ENCODE peak calls at places on chromosomes 2 and 18, in six cellular contexts. One of them, this sample, is unnamed.

GRCh38 chr2:137964859-137965459 is 686 bp downstream of the HNMT start:
- DNase-seq in CD8-positive, alpha-beta T cell: no peak
- DNase-seq in dorsolateral prefrontal cortex: no peak
- DNase-seq in transverse colon: no peak
- DNase-seq in CD8-positive, alpha-beta memory T cell: no peak
- DNase-seq in prostate gland: no peak
- DNase-seq in this sample: no peak

GRCh38 chr2:60808330-60808801 is 52.3 kb downstream of the PAPOLG start:
- DNase-seq in prostate gland: no peak
- DNase-seq in dorsolateral prefrontal cortex: no peak
- DNase-seq in transverse colon: no peak
- DNase-seq in CD8-positive, alpha-beta memory T cell: no peak
- DNase-seq in CD8-positive, alpha-beta T cell: no peak
- DNase-seq in this sample: peak

GRCh38 chr2:197700960-197701359 is 4.2 kb upstream of the MARS2 start:
- DNase-seq in CD8-positive, alpha-beta memory T cell: no peak
- DNase-seq in dorsolateral prefrontal cortex: no peak
- DNase-seq in transverse colon: no peak
- DNase-seq in CD8-positive, alpha-beta T cell: no peak
- DNase-seq in prostate gland: no peak
- DNase-seq in this sample: no peak

GRCh38 chr2:158473719-158474392 is 17.1 kb downstream of the PKP4 start:
- DNase-seq in dorsolateral prefrontal cortex: no peak
- DNase-seq in prostate gland: no peak
- DNase-seq in CD8-positive, alpha-beta T cell: no peak
- DNase-seq in transverse colon: no peak
- DNase-seq in CD8-positive, alpha-beta memory T cell: no peak
- DNase-seq in this sample: no peak

GRCh38 chr2:106174056-106174455 is 20.0 kb downstream of the UXS1 start:
- DNase-seq in CD8-positive, alpha-beta memory T cell: no peak
- DNase-seq in prostate gland: no peak
- DNase-seq in dorsolateral prefrontal cortex: no peak
- DNase-seq in CD8-positive, alpha-beta T cell: no peak
- DNase-seq in transverse colon: no peak
- DNase-seq in this sample: no peak

GRCh38 chr2:113073325-113073834 is 5.6 kb downstream of the IL1F10 start:
- DNase-seq in dorsolateral prefrontal cortex: no peak
- DNase-seq in prostate gland: no peak
- DNase-seq in CD8-positive, alpha-beta T cell: no peak
- DNase-seq in transverse colon: no peak
- DNase-seq in CD8-positive, alpha-beta memory T cell: no peak
- DNase-seq in this sample: no peak

GRCh38 chr2:152028182-152028862 is 70.5 kb downstream of the CACNB4 start:
- DNase-seq in transverse colon: no peak
- DNase-seq in CD8-positive, alpha-beta memory T cell: no peak
- DNase-seq in CD8-positive, alpha-beta T cell: no peak
- DNase-seq in prostate gland: no peak
- DNase-seq in dorsolateral prefrontal cortex: no peak
- DNase-seq in this sample: no peak

GRCh38 chr2:161237397-161238263 is 70.6 kb upstream of the PSMD14 start:
- DNase-seq in CD8-positive, alpha-beta T cell: peak
- DNase-seq in CD8-positive, alpha-beta memory T cell: peak
- DNase-seq in dorsolateral prefrontal cortex: peak
- DNase-seq in transverse colon: peak
- DNase-seq in prostate gland: no peak
- DNase-seq in this sample: no peak

GRCh38 chr18:13513015-13513414 is 213.3 kb downstream of the FAM210A start:
- DNase-seq in transverse colon: no peak
- DNase-seq in prostate gland: no peak
- DNase-seq in CD8-positive, alpha-beta memory T cell: no peak
- DNase-seq in CD8-positive, alpha-beta T cell: no peak
- DNase-seq in dorsolateral prefrontal cortex: no peak
- DNase-seq in this sample: no peak

GRCh38 chr2:132438650-132439030 is 22.0 kb downstream of the GPR39 start:
- DNase-seq in CD8-positive, alpha-beta memory T cell: no peak
- DNase-seq in dorsolateral prefrontal cortex: no peak
- DNase-seq in CD8-positive, alpha-beta T cell: no peak
- DNase-seq in prostate gland: no peak
- DNase-seq in transverse colon: no peak
- DNase-seq in this sample: no peak

GRCh38 chr2:219294356-219295351 is 14.5 kb downstream of the PTPRN start:
- DNase-seq in CD8-positive, alpha-beta T cell: peak
- DNase-seq in CD8-positive, alpha-beta memory T cell: peak
- DNase-seq in prostate gland: peak
- DNase-seq in transverse colon: peak
- DNase-seq in dorsolateral prefrontal cortex: peak
- DNase-seq in this sample: peak

GRCh38 chr2:5720426-5720825 is 28.2 kb downstream of the SOX11 start:
- DNase-seq in CD8-positive, alpha-beta T cell: no peak
- DNase-seq in CD8-positive, alpha-beta memory T cell: no peak
- DNase-seq in prostate gland: no peak
- DNase-seq in dorsolateral prefrontal cortex: no peak
- DNase-seq in transverse colon: no peak
- DNase-seq in this sample: no peak

GRCh38 chr2:196792865-196793264 is 6.6 kb downstream of the GTF3C3 start:
- DNase-seq in prostate gland: no peak
- DNase-seq in CD8-positive, alpha-beta T cell: no peak
- DNase-seq in transverse colon: no peak
- DNase-seq in dorsolateral prefrontal cortex: no peak
- DNase-seq in CD8-positive, alpha-beta memory T cell: no peak
- DNase-seq in this sample: no peak

GRCh38 chr2:30266051-30266621 is 34.8 kb downstream of the LBH start:
- DNase-seq in transverse colon: peak
- DNase-seq in prostate gland: no peak
- DNase-seq in CD8-positive, alpha-beta memory T cell: peak
- DNase-seq in dorsolateral prefrontal cortex: no peak
- DNase-seq in CD8-positive, alpha-beta T cell: peak
- DNase-seq in this sample: no peak

GRCh38 chr2:122074201-122074600 is 318.8 kb downstream of the TSN start:
- DNase-seq in prostate gland: no peak
- DNase-seq in transverse colon: no peak
- DNase-seq in CD8-positive, alpha-beta T cell: no peak
- DNase-seq in CD8-positive, alpha-beta memory T cell: no peak
- DNase-seq in dorsolateral prefrontal cortex: no peak
- DNase-seq in this sample: no peak

GRCh38 chr18:27823053-27823452 is 353.9 kb downstream of the CDH2 start:
- DNase-seq in prostate gland: no peak
- DNase-seq in transverse colon: no peak
- DNase-seq in CD8-positive, alpha-beta memory T cell: no peak
- DNase-seq in CD8-positive, alpha-beta T cell: no peak
- DNase-seq in dorsolateral prefrontal cortex: no peak
- DNase-seq in this sample: no peak

GRCh38 chr2:8424997-8425900 is 256.6 kb upstream of the ID2 start:
- DNase-seq in dorsolateral prefrontal cortex: no peak
- DNase-seq in CD8-positive, alpha-beta T cell: no peak
- DNase-seq in CD8-positive, alpha-beta memory T cell: no peak
- DNase-seq in transverse colon: no peak
- DNase-seq in prostate gland: no peak
- DNase-seq in this sample: no peak

GRCh38 chr2:174593574-174594203 is 3.9 kb downstream of the WIPF1 start:
- DNase-seq in CD8-positive, alpha-beta T cell: peak
- DNase-seq in prostate gland: no peak
- DNase-seq in dorsolateral prefrontal cortex: no peak
- DNase-seq in transverse colon: peak
- DNase-seq in CD8-positive, alpha-beta memory T cell: peak
- DNase-seq in this sample: no peak

GRCh38 chr2:217101972-217102371 is 242.1 kb upstream of the TNP1 start:
- DNase-seq in CD8-positive, alpha-beta T cell: no peak
- DNase-seq in CD8-positive, alpha-beta memory T cell: no peak
- DNase-seq in dorsolateral prefrontal cortex: no peak
- DNase-seq in transverse colon: no peak
- DNase-seq in prostate gland: no peak
- DNase-seq in this sample: no peak

GRCh38 chr2:234754126-234754525 is 197.7 kb upstream of the SH3BP4 start:
- DNase-seq in transverse colon: no peak
- DNase-seq in CD8-positive, alpha-beta memory T cell: no peak
- DNase-seq in CD8-positive, alpha-beta T cell: no peak
- DNase-seq in dorsolateral prefrontal cortex: no peak
- DNase-seq in prostate gland: no peak
- DNase-seq in this sample: no peak

GRCh38 chr2:187956906-187957534 is 334.7 kb upstream of the GULP1 start:
- DNase-seq in dorsolateral prefrontal cortex: no peak
- DNase-seq in prostate gland: no peak
- DNase-seq in CD8-positive, alpha-beta memory T cell: no peak
- DNase-seq in transverse colon: no peak
- DNase-seq in CD8-positive, alpha-beta T cell: no peak
- DNase-seq in this sample: no peak

GRCh38 chr2:190507135-190507534 is 27.4 kb downstream of the NEMP2 start:
- DNase-seq in CD8-positive, alpha-beta memory T cell: no peak
- DNase-seq in CD8-positive, alpha-beta T cell: no peak
- DNase-seq in transverse colon: peak
- DNase-seq in prostate gland: peak
- DNase-seq in dorsolateral prefrontal cortex: no peak
- DNase-seq in this sample: no peak

GRCh38 chr2:69026026-69026425 is 13.0 kb downstream of the ANTXR1 start:
- DNase-seq in CD8-positive, alpha-beta memory T cell: no peak
- DNase-seq in prostate gland: peak
- DNase-seq in transverse colon: peak
- DNase-seq in dorsolateral prefrontal cortex: no peak
- DNase-seq in CD8-positive, alpha-beta T cell: no peak
- DNase-seq in this sample: no peak

GRCh38 chr2:95062716-95063400 is 37.4 kb downstream of the MAL start:
- DNase-seq in transverse colon: no peak
- DNase-seq in CD8-positive, alpha-beta memory T cell: no peak
- DNase-seq in prostate gland: no peak
- DNase-seq in CD8-positive, alpha-beta T cell: no peak
- DNase-seq in dorsolateral prefrontal cortex: no peak
- DNase-seq in this sample: no peak

GRCh38 chr2:121519153-121519552 is 11.5 kb upstream of the RNU4ATAC start:
- DNase-seq in transverse colon: no peak
- DNase-seq in dorsolateral prefrontal cortex: no peak
- DNase-seq in CD8-positive, alpha-beta memory T cell: no peak
- DNase-seq in CD8-positive, alpha-beta T cell: no peak
- DNase-seq in prostate gland: no peak
- DNase-seq in this sample: no peak

GRCh38 chr18:12857215-12857924 is 26.7 kb downstream of the PTPN2 start:
- DNase-seq in transverse colon: no peak
- DNase-seq in prostate gland: no peak
- DNase-seq in CD8-positive, alpha-beta T cell: no peak
- DNase-seq in CD8-positive, alpha-beta memory T cell: no peak
- DNase-seq in dorsolateral prefrontal cortex: no peak
- DNase-seq in this sample: no peak

GRCh38 chr2:43083710-43084698 is 142.4 kb downstream of the ZFP36L2 start:
- DNase-seq in CD8-positive, alpha-beta T cell: no peak
- DNase-seq in prostate gland: peak
- DNase-seq in transverse colon: no peak
- DNase-seq in CD8-positive, alpha-beta memory T cell: no peak
- DNase-seq in dorsolateral prefrontal cortex: peak
- DNase-seq in this sample: no peak

GRCh38 chr2:23160006-23160405 is 225.0 kb upstream of the KLHL29 start:
- DNase-seq in dorsolateral prefrontal cortex: no peak
- DNase-seq in CD8-positive, alpha-beta memory T cell: no peak
- DNase-seq in CD8-positive, alpha-beta T cell: no peak
- DNase-seq in prostate gland: no peak
- DNase-seq in transverse colon: no peak
- DNase-seq in this sample: no peak

GRCh38 chr2:177391822-177392372 is 676 bp upstream of the AGPS start:
- DNase-seq in prostate gland: no peak
- DNase-seq in transverse colon: no peak
- DNase-seq in dorsolateral prefrontal cortex: no peak
- DNase-seq in CD8-positive, alpha-beta T cell: no peak
- DNase-seq in CD8-positive, alpha-beta memory T cell: no peak
- DNase-seq in this sample: no peak
- H3K27ac ChIP-seq in prostate gland: no peak
- H3K27ac ChIP-seq in transverse colon: peak
- H3K27ac ChIP-seq in dorsolateral prefrontal cortex: peak
- H3K27ac ChIP-seq in CD8-positive, alpha-beta T cell: peak
- H3K27ac ChIP-seq in CD8-positive, alpha-beta memory T cell: peak
- H3K27ac ChIP-seq in this sample: no peak

DNA sequence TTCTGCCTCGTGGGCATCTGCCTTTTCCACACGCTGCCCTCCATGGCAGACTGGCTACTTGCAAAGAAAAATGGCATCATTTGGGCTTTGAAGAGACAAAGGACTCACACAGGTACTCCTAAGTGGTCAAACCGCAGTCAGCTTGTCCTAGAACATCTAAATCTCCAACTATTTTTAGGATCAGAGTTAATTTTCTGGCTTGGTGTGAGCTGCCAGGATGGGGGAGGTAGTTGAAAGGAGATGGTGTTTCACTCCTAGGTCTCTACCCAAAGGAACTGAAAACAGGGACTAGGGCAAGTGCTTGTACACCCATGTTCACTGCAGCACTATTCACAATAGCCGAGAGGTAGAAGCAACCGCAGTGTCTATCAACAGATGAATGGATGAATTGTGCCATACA is 107.9 kb upstream of the ATL2 start:
- DNase-seq in CD8-positive, alpha-beta memory T cell: no peak
- DNase-seq in CD8-positive, alpha-beta T cell: no peak
- DNase-seq in transverse colon: no peak
- DNase-seq in dorsolateral prefrontal cortex: no peak
- DNase-seq in prostate gland: no peak
- DNase-seq in this sample: no peak
- H3K4me3 ChIP-seq in CD8-positive, alpha-beta memory T cell: no peak
- H3K4me3 ChIP-seq in CD8-positive, alpha-beta T cell: no peak
- H3K4me3 ChIP-seq in transverse colon: no peak
- H3K4me3 ChIP-seq in dorsolateral prefrontal cortex: no peak
- H3K4me3 ChIP-seq in prostate gland: no peak
- H3K4me3 ChIP-seq in this sample: no peak

DNA sequence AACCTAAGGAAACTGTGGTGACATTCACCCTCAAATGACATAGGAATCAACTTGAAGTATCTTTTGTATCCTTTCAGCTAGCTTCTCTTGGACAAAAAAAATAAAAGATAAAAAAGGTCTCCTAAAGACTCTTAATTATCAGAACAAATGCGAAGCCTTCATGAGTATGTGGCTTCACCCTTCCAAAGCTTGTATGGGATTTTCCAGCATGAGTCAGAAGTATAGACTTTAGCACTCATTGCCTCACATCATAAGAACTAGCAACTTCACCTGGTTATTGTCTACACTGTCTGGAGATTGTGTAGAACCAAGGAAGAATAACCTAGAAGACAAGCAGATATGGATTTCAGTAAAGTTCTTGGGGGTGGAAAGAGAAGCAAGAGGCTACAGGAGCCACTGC is 135.5 kb downstream of the LAMA3 start:
- DNase-seq in prostate gland: no peak
- DNase-seq in CD8-positive, alpha-beta T cell: no peak
- DNase-seq in CD8-positive, alpha-beta memory T cell: no peak
- DNase-seq in dorsolateral prefrontal cortex: no peak
- DNase-seq in transverse colon: no peak
- DNase-seq in this sample: no peak
- H3K27ac ChIP-seq in prostate gland: no peak
- H3K27ac ChIP-seq in CD8-positive, alpha-beta T cell: no peak
- H3K27ac ChIP-seq in CD8-positive, alpha-beta memory T cell: no peak
- H3K27ac ChIP-seq in dorsolateral prefrontal cortex: peak
- H3K27ac ChIP-seq in transverse colon: no peak
- H3K27ac ChIP-seq in this sample: no peak

GRCh38 chr2:127826047-127826446 is 15.1 kb upstream of the WDR33 start:
- DNase-seq in transverse colon: no peak
- DNase-seq in dorsolateral prefrontal cortex: no peak
- DNase-seq in CD8-positive, alpha-beta memory T cell: no peak
- DNase-seq in prostate gland: no peak
- DNase-seq in CD8-positive, alpha-beta T cell: no peak
- DNase-seq in this sample: no peak

DNA sequence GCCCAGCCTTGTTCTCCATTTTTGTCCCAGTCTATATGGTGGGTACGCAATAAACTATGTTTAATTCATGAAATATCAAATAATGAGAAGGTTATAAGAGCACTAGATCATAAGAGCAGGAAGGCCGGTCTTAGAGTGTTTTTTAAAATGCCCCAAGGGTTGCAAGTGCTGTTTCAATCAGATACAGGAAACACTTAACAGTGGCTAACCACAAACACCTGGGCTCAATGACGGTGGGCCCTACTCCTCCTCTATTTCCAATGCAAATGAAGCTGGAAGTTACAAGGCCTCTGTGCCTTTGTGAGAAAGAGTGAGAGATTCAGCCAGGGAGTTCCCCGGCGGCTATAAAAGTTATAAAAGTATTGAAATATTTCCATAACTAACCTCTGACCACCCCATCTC is 18.9 kb upstream of the WDR33 start:
- DNase-seq in CD8-positive, alpha-beta memory T cell: peak
- DNase-seq in prostate gland: no peak
- DNase-seq in transverse colon: peak
- DNase-seq in CD8-positive, alpha-beta T cell: peak
- DNase-seq in dorsolateral prefrontal cortex: no peak
- DNase-seq in this sample: no peak
- H3K4me3 ChIP-seq in CD8-positive, alpha-beta memory T cell: no peak
- H3K4me3 ChIP-seq in prostate gland: no peak
- H3K4me3 ChIP-seq in transverse colon: no peak
- H3K4me3 ChIP-seq in CD8-positive, alpha-beta T cell: no peak
- H3K4me3 ChIP-seq in dorsolateral prefrontal cortex: no peak
- H3K4me3 ChIP-seq in this sample: no peak

This sample was measured in iPS DF 6.9.